ENCODE peak calls at places on chromosomes 2 and 18, in six cellular contexts. S is astrocyte, F is neural progenitor cell, Y is MM.1S, H is GM23248, W is HCT116. J is an unnamed sample.

GRCh38 chr18:26520974-26521373 is 27.4 kb downstream of the KCTD1 start:
- DNase-seq in S (no peak), F (no peak), Y (no peak), H (no peak), W (no peak), J (no peak)

GRCh38 chr2:241837197-241837596 is 21.5 kb downstream of the PDCD1 start:
- DNase-seq in S (no peak), F (no peak), Y (no peak), H (no peak), W (no peak), J (no peak)

GRCh38 chr2:44247924-44248323 is 27.4 kb upstream of the SLC3A1 start:
- DNase-seq in S (no peak), F (peak; percentile 52), Y (no peak), H (no peak), W (no peak), J (no peak)

GRCh38 chr18:9707381-9708056 is 582 bp upstream of the RAB31 start:
- DNase-seq in S (no peak), F (no peak), Y (no peak), H (peak; percentile 63), W (no peak), J (no peak)

GRCh38 chr18:39406941-39407340 is 1841.3 kb upstream of the CELF4 start:
- DNase-seq in S (no peak), F (no peak), Y (no peak), H (no peak), W (no peak), J (no peak)

GRCh38 chr2:40271066-40271465 is 180.8 kb downstream of the SLC8A1 start:
- DNase-seq in S (no peak), F (no peak), Y (no peak), H (no peak), W (no peak), J (no peak)

GRCh38 chr2:172806426-172807008 is 70.9 kb downstream of the RAPGEF4 start:
- DNase-seq in S (peak; percentile 50), F (peak; percentile 54), Y (peak; percentile 63), H (peak; percentile 72), W (peak; percentile 37), J (peak; percentile 22)

GRCh38 chr2:133040175-133040574 is 370.2 kb upstream of the LYPD1 start:
- DNase-seq in S (peak; percentile 81), F (no peak), Y (no peak), H (peak; percentile 42), W (no peak), J (no peak)

GRCh38 chr2:127864877-127865276 is 6.9 kb upstream of the POLR2D start:
- DNase-seq in S (no peak), F (no peak), Y (no peak), H (peak; percentile 56), W (no peak), J (no peak)

DNA sequence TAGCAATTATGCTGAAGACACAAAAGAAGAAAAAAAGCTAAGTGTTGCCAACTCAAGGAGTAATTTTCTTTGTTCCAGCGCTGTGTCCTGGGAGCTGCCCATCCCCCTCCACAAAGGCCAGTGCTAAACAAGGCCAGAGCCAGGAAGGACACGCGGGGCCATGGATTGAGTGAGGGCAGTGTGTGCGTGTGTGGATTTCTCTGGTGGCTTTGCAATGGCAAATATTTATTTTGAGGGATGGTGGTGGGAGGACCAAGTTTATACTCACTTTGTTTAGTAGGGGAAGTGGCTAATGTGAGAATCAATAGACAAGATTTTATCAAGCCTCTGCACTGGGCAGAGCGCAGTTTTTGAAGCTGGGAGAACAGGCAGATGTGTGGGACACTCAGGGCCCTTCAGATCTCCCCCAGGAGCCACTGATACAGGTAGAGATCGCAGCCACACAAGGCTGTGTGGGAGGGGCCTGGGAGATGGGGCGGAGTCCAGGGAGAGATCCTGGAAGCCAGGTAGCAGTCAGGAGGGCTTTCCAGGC is 11.4 kb downstream of the AGAP1 start:
- DNase-seq in S (no peak), F (peak; percentile 40), Y (no peak), H (no peak), W (no peak), J (no peak)
- H3K27ac ChIP-seq in S (no peak overlapping the region), F (peak overlapping the region; percentile 67), Y (no peak overlapping the region), H (no peak overlapping the region), W (no peak overlapping the region), J (no peak overlapping the region)

GRCh38 chr2:176084629-176085119 is 912 bp upstream of the EVX2 start:
- DNase-seq in S (no peak), F (no peak), Y (no peak), H (peak; percentile 50), W (no peak), J (no peak)
- TF ChIP-seq EZH2 in S (peak; percentile 6), F (peak; percentile 57), Y (no peak), H (peak; percentile 96), W (no peak), J (no peak)

GRCh38 chr2:175107146-175107545 is 60.9 kb downstream of the ATF2 start:
- DNase-seq in S (no peak), F (no peak), Y (no peak), H (no peak), W (no peak), J (no peak)
- H3K36me3 ChIP-seq in S (peaks cover 11% of the 10 kb centered on the region), F (peaks cover 43% of the 10 kb centered on the region), Y (no peaks in the 10 kb centered on the region), H (peaks cover 17% of the 10 kb centered on the region), W (peaks cover 16% of the 10 kb centered on the region), J (peaks cover 42% of the 10 kb centered on the region)

GRCh38 chr2:236748801-236749200 is 179.2 kb downstream of the ACKR3 start:
- DNase-seq in S (no peak), F (peak; percentile 26), Y (no peak), H (peak; percentile 21), W (no peak), J (no peak)
- H3K27ac ChIP-seq in S (peak overlapping the region; percentile 20), F (no peak overlapping the region), Y (no peak overlapping the region), H (no peak overlapping the region), W (no peak overlapping the region), J (no peak overlapping the region)

GRCh38 chr18:77250926-77251729 is 1.5 kb downstream of the GALR1 start:
- DNase-seq in S (no peak), F (peak; percentile 73), Y (no peak), H (peak; percentile 8), W (no peak), J (no peak)
- TF ChIP-seq EZH2 in S (peak; percentile 10), F (peak; percentile 96), Y (no peak), H (no peak), W (no peak), J (no peak)

GRCh38 chr2:15607709-15608391 is 16.2 kb downstream of the DDX1 start:
- DNase-seq in S (no peak), F (no peak), Y (no peak), H (no peak), W (no peak), J (no peak)

GRCh38 chr2:15610430-15610952 is 18.8 kb downstream of the DDX1 start:
- DNase-seq in S (no peak), F (no peak), Y (no peak), H (no peak), W (no peak), J (no peak)

GRCh38 chr2:15606481-15607441 is 15.1 kb downstream of the DDX1 start:
- DNase-seq in S (no peak), F (no peak), Y (no peak), H (no peak), W (no peak), J (no peak)

GRCh38 chr2:15609341-15610042 is 17.8 kb downstream of the DDX1 start:
- DNase-seq in S (no peak), F (no peak), Y (no peak), H (no peak), W (no peak), J (no peak)

GRCh38 chr2:15608392-15608761 is 16.7 kb downstream of the DDX1 start:
- DNase-seq in S (no peak), F (no peak), Y (no peak), H (no peak), W (no peak), J (no peak)
- H3K36me3 ChIP-seq in S (peaks cover 64% of the 10 kb centered on the region), F (peaks cover 38% of the 10 kb centered on the region), Y (peaks cover 20% of the 10 kb centered on the region), H (peaks cover 64% of the 10 kb centered on the region), W (peaks cover 50% of the 10 kb centered on the region), J (peaks cover 74% of the 10 kb centered on the region)

GRCh38 chr2:181153886-181154285 is 173.5 kb downstream of the UBE2E3 start:
- DNase-seq in S (peak; percentile 85), F (no peak), Y (no peak), H (no peak), W (no peak), J (no peak)
- H3K27ac ChIP-seq in S (no peak overlapping the region), F (no peak overlapping the region), Y (no peak overlapping the region), H (no peak overlapping the region), W (no peak overlapping the region), J (no peak overlapping the region)

GRCh38 chr2:62663920-62664319 is 41.6 kb upstream of the EHBP1 start:
- DNase-seq in S (no peak), F (no peak), Y (no peak), H (peak; percentile 21), W (no peak), J (no peak)
- TF ChIP-seq EZH2 in S (no peak), F (no peak), Y (no peak), H (no peak), W (no peak), J (no peak)

GRCh38 chr18:21571763-21572162 is 28.7 kb downstream of the ESCO1 start:
- DNase-seq in S (peak; percentile 4), F (no peak), Y (no peak), H (peak; percentile 12), W (no peak), J (no peak)
- H3K36me3 ChIP-seq in S (peaks cover 9% of the 10 kb centered on the region), F (peaks cover 44% of the 10 kb centered on the region), Y (peaks cover 8% of the 10 kb centered on the region), H (peaks cover 69% of the 10 kb centered on the region), W (peaks cover 54% of the 10 kb centered on the region), J (peaks cover 48% of the 10 kb centered on the region)